ENCODE peak calls at places on chromosome 14, in eight cellular contexts. B is Panc1; M is B cell; F is OCI-LY7; R is CD8-positive, alpha-beta T cell; S is lower lobe of right lung; J is stomach; W is fibroblast of lung. V is an unnamed sample.

GRCh38 chr14:55103005-55103640 is 25.9 kb upstream of the LGALS3 start:
- DNase-seq in B (peak), M (no peak), F (peak), R (peak), S (peak), J (peak), W (peak), V (peak)

GRCh38 chr14:89382487-89383170 is 34.4 kb downstream of the FOXN3 start:
- DNase-seq in B (no peak), M (no peak), F (no peak), R (no peak), S (no peak), J (no peak), W (no peak), V (no peak)

GRCh38 chr14:61547186-61548121 is 147.9 kb upstream of the HIF1A start:
- DNase-seq in B (no peak), M (no peak), F (no peak), R (no peak), S (no peak), J (no peak), W (peak), V (no peak)

GRCh38 chr14:103630364-103631108 is 1.5 kb downstream of the KLC1 start:
- DNase-seq in B (no peak), M (no peak), F (no peak), R (no peak), S (no peak), J (no peak), W (peak), V (no peak)

GRCh38 chr14:73758392-73759182 is 44.4 kb upstream of the PNMA1 start:
- DNase-seq in B (no peak), M (peak), F (peak), R (peak), S (peak), J (peak), W (peak), V (peak)

GRCh38 chr14:72559669-72560068 is 334.2 kb downstream of the DPF3 start:
- DNase-seq in B (no peak), M (no peak), F (no peak), R (no peak), S (no peak), J (no peak), W (no peak), V (no peak)

GRCh38 chr14:80325112-80325511 is 113.8 kb upstream of the DIO2 start:
- DNase-seq in B (no peak), M (no peak), F (no peak), R (no peak), S (no peak), J (no peak), W (no peak), V (no peak)

GRCh38 chr14:88639221-88639620 is 76.4 kb downstream of the ZC3H14 start:
- DNase-seq in B (no peak), M (no peak), F (no peak), R (no peak), S (no peak), J (no peak), W (no peak), V (no peak)

GRCh38 chr14:99267871-99268775 is 3.9 kb downstream of the BCL11B start:
- DNase-seq in B (no peak), M (no peak), F (no peak), R (no peak), S (no peak), J (no peak), W (no peak), V (no peak)

GRCh38 chr14:64337901-64338615 is 43.9 kb upstream of the ESR2 start:
- DNase-seq in B (no peak), M (no peak), F (peak), R (no peak), S (peak), J (peak), W (peak), V (peak)

GRCh38 chr14:26121181-26121580 is 476.7 kb downstream of the NOVA1 start:
- DNase-seq in B (no peak), M (no peak), F (no peak), R (no peak), S (no peak), J (no peak), W (no peak), V (no peak)

GRCh38 chr14:32826404-32827082 is 112.1 kb upstream of the NPAS3 start:
- DNase-seq in B (no peak), M (no peak), F (no peak), R (no peak), S (no peak), J (no peak), W (peak), V (no peak)

GRCh38 chr14:22095845-22096510 is 422.4 kb upstream of the OR4E1 start:
- DNase-seq in B (no peak), M (no peak), F (no peak), R (no peak), S (no peak), J (no peak), W (no peak), V (no peak)

DNA sequence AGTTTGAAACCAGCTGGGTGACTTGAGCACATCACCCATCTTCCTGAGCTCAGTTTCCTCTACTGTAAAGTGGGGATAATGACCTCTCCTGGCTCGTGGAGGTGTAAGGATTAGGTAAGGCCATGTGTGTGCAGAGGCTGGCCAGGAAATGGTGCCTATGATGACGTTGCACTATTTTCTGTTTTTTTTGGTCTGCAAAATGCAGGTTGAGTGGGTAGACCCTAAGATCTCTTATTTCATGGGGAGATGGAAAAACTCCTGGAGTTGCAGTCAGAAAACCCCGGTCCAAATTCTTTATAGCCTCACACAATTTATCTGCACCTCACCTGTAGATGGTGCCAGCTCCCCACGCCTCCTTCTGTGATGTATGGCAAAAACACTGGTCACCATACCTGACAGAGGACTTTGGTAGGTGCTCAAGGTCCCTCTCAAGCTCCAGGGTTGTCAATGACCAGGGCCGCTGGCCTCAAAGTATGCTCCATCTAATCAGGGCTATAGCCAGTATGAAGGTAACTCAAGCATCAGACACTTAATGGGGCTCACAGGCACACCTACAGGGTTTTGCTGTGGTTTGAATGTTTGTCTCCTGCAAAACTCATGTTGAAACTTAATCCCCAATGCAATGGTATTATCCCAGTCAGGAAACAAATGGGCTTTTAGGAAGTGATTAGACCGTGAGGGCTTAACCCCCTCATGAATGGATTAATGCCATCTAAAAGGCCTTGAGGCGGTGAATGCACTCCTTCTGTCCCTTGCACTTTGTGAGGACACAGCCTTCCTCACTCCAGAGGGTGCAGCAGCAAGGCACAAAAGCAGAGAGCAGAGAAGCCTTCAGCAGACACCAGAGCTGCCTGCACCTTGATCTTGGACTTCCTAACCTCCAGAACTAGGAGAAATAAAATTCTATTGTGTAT is 17.6 kb downstream of the C14orf132 start:
- DNase-seq in B (no peak), M (no peak), F (peak), R (no peak), S (no peak), J (peak), W (no peak), V (no peak)
- TF ChIP-seq CTCF in B (no peak), M (no peak), F (peak), R (no peak), S (no peak), J (no peak), W (no peak), V (no peak)

GRCh38 chr14:105218611-105219010 is 29.7 kb upstream of the BTBD6 start:
- DNase-seq in B (no peak), M (no peak), F (no peak), R (no peak), S (no peak), J (no peak), W (no peak), V (no peak)
- TF ChIP-seq CTCF in B (no peak), M (no peak), F (no peak), R (no peak), S (no peak), J (no peak), W (no peak), V (no peak)

GRCh38 chr14:77140937-77141591 is 527 bp downstream of the ZDHHC22 start:
- DNase-seq in B (no peak), M (peak), F (no peak), R (no peak), S (no peak), J (no peak), W (peak), V (no peak)
- TF ChIP-seq CTCF in B (peak), M (peak), F (no peak), R (no peak), S (peak), J (no peak), W (peak), V (peak)

GRCh38 chr14:57293851-57294837 is 25.4 kb downstream of the AP5M1 start:
- DNase-seq in B (no peak), M (no peak), F (peak), R (no peak), S (no peak), J (no peak), W (peak), V (no peak)
- TF ChIP-seq CTCF in B (peak), M (peak), F (peak), R (peak), S (peak), J (no peak), W (no peak), V (peak)

GRCh38 chr14:50688875-50689274 is 20.8 kb upstream of the SAV1 start:
- DNase-seq in B (no peak), M (no peak), F (no peak), R (no peak), S (no peak), J (no peak), W (no peak), V (no peak)
- TF ChIP-seq CTCF in B (no peak), M (no peak), F (no peak), R (no peak), S (no peak), J (no peak), W (no peak), V (no peak)

DNA sequence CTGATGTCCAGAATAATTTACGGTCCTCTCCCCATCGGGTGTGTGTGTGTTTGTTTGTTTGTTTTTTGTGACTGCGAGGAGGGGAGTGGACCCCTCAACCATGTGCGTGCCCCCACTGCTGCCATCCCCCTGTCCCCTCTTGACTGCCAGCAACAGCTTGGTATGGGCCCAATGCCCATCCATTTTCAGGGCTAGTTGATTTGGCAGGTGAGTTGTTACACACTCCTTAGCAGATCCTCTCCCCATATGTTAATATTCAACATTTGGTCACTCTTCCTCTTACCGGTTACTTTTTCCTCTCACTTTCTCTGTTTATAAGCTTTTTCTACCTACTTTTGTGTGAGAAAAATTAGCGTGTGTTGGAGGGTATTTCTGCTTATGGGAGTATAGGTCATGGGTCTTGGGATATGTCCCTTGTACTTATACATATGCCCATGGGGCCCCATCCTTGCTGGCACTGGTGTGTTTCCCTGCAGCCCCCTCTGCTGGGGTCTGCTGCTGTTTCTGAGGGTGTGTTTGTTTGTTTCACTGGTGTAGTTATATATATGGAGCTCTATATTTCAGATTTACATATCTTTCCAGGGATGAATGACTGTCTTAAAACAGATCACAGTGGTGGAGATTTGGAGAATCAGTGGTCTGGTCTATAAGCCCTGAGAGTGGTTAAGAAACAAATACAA is 33.8 kb downstream of the ZFHX2 start:
- DNase-seq in B (no peak), M (no peak), F (no peak), R (no peak), S (no peak), J (no peak), W (no peak), V (no peak)
- TF ChIP-seq CTCF in B (no peak), M (no peak), F (no peak), R (no peak), S (no peak), J (no peak), W (no peak), V (no peak)

V was measured in CD14-positive monocyte.